ENCODE peak calls at places on chromosomes 5 and 9, in eight cellular contexts. P is pancreas; Z is lower lobe of right lung; V is brain microvascular endothelial cell; K is effector memory CD4-positive, alpha-beta T cell; W is neural progenitor cell; U is ovary; L is gastrocnemius medialis. T is an unnamed sample.

GRCh38 chr5:134394932-134395331 is 16.7 kb downstream of the CDKN2AIPNL start:
- DNase-seq in K (no peak), U (no peak), P (no peak), Z (no peak), L (no peak), W (no peak), V (no peak), T (no peak)

GRCh38 chr5:139043127-139043905 is 154.9 kb downstream of the SIL1 start:
- DNase-seq in V (no peak), K (no peak), P (no peak), Z (no peak), U (no peak), L (no peak), W (no peak), T (no peak)

GRCh38 chr5:78600656-78601452 is 47.7 kb downstream of the LHFPL2 start:
- DNase-seq in P (no peak), V (peak; percentile 79), L (no peak), Z (no peak), W (no peak), K (no peak), U (no peak), T (no peak)

GRCh38 chr5:34017254-34017653 is 9.4 kb upstream of the AMACR start:
- DNase-seq in V (no peak), Z (no peak), P (no peak), W (no peak), L (no peak), U (no peak), K (no peak), T (no peak)

GRCh38 chr5:57718155-57718554 is 235.5 kb upstream of the ACTBL2 start:
- DNase-seq in P (no peak), W (no peak), Z (no peak), L (no peak), U (no peak), K (no peak), V (peak; percentile 47), T (no peak)

GRCh38 chr9:7117676-7118561 is 360.1 kb downstream of the KDM4C start:
- DNase-seq in V (no peak), Z (no peak), K (no peak), P (no peak), U (no peak), W (no peak), L (no peak), T (no peak)

GRCh38 chr5:38468978-38469706 is 87.3 kb downstream of the LIFR start:
- DNase-seq in P (no peak), K (no peak), Z (no peak), L (peak; percentile 88), W (no peak), U (peak; percentile 78), V (no peak), T (no peak)

GRCh38 chr9:20570756-20571155 is 51.5 kb downstream of the MLLT3 start:
- DNase-seq in L (no peak), P (no peak), K (no peak), V (no peak), W (no peak), Z (no peak), U (no peak), T (no peak)

GRCh38 chr9:112437406-112437805 is 49.2 kb upstream of the KIAA1958 start:
- DNase-seq in K (no peak), P (no peak), L (no peak), W (no peak), U (no peak), Z (no peak), V (no peak), T (no peak)

GRCh38 chr9:112439171-112439570 is 47.5 kb upstream of the KIAA1958 start:
- DNase-seq in V (no peak), K (no peak), L (no peak), P (no peak), Z (no peak), U (no peak), W (no peak), T (no peak)

GRCh38 chr9:112443636-112444035 is 43.0 kb upstream of the KIAA1958 start:
- DNase-seq in V (no peak), U (no peak), W (no peak), P (no peak), Z (no peak), L (no peak), K (no peak), T (no peak)

GRCh38 chr9:112443200-112443599 is 43.4 kb upstream of the KIAA1958 start:
- DNase-seq in L (no peak), V (peak; percentile 14), U (peak; percentile 19), K (no peak), Z (no peak), W (peak; percentile 4), P (no peak), T (no peak)

DNA sequence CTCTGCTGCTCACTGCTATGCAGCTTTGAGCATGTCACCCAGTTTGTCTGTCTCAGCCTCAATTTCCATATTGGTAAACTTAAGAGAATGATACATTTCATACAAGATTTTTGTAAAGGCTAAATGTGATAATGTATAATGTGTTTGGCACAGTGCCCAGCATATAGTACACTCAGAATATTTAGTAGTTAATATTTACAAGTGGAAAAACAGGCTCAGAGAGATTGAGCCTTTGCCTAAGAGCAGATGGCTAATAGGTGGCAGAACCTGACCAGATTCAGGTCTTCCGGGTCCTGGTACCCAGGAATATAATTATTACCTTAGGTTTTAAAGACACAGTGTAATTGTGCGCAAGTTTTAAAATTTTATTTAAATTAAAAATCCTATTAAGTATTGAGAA is 46.8 kb upstream of the KIAA1958 start:
- DNase-seq in W (no peak), U (no peak), L (no peak), P (no peak), Z (no peak), V (no peak), K (no peak), T (no peak)
- H3K27ac ChIP-seq in W (no peak overlapping the region), U (no peak overlapping the region), L (no peak overlapping the region), P (no peak overlapping the region), Z (no peak overlapping the region), V (no peak overlapping the region), K (no peak overlapping the region), T (no peak overlapping the region)

DNA sequence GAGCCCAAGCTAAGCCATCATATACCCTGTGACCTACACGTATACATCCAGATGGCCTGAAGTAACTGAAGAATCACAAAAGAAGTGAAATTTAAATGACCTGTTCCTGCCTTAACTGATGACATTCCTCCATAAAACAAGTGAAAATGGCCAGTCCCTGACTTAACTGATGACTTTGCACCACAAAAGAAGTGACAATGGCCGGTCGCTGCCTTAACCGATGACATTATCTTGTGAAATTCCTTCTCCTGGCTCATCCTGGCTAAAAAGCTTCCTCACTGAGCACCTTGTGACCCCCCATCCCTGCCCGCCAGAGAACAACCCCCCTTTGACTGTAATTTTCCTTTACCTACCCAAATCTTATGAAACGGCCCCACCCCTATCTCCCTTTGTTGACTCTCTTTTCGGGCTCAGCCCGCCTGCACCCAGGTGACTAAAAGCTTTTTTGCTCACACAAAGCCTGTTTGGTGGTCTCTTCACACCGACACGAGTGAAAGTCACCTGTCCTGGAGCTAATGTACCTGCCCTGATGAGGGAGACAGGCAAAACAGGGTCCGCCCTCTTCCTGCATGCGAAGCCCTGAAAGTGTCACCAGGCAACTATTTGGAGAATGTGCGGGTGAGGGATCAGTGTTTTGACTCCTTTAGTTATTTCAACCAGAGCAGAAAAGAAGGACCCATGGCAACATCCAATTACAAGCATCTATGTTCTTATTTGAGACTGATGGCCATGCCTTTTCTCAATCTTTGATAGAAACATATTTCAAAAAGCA is 266.1 kb downstream of the SMARCA2 start:
- DNase-seq in W (peak; percentile 38), U (no peak), K (no peak), V (peak; percentile 73), L (no peak), Z (no peak), P (no peak), T (no peak)
- H3K27ac ChIP-seq in W (no peak overlapping the region), U (no peak overlapping the region), K (no peak overlapping the region), V (peak overlapping the region; percentile 61), L (no peak overlapping the region), Z (no peak overlapping the region), P (no peak overlapping the region), T (no peak overlapping the region)

GRCh38 chr5:172860520-172861443 is 26.7 kb downstream of the ERGIC1 start:
- DNase-seq in P (peak; percentile 74), U (peak; percentile 90), K (no peak), L (peak; percentile 99), W (no peak), Z (peak; percentile 86), V (no peak), T (no peak)

GRCh38 chr5:172858990-172859811 is 25.1 kb downstream of the ERGIC1 start:
- DNase-seq in U (peak; percentile 70), V (peak; percentile 87), P (no peak), L (peak; percentile 80), Z (peak; percentile 69), K (no peak), W (no peak), T (no peak)

GRCh38 chr5:172862165-172862801 is 28.2 kb downstream of the ERGIC1 start:
- DNase-seq in U (no peak), Z (no peak), P (no peak), W (no peak), K (no peak), V (no peak), L (peak; percentile 72), T (no peak)

GRCh38 chr5:172859966-172860365 is 25.9 kb downstream of the ERGIC1 start:
- DNase-seq in Z (no peak), V (no peak), L (no peak), P (no peak), K (no peak), W (no peak), U (no peak), T (no peak)

DNA sequence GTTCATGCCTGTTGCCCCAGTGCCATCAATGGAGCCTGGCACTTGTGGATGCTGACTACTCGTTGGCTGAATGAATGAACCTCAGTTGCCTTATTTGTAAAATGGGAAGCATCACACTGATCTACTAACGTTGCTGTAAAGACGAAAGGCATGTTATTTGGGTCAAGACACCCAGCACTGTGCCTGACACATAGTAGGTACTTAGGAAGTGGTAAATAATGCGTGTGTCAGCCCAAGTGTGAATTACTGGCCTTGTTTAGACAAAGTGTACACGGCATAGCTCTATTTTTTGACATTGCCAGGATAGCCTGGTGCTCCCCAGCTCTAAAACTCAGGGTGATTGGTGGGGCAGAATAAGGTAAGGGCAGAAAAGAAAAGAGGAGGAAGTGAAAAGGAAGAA is 27.4 kb downstream of the ERGIC1 start:
- DNase-seq in K (no peak), Z (no peak), L (no peak), W (no peak), P (no peak), V (no peak), U (no peak), T (no peak)
- H3K27ac ChIP-seq in K (no peak overlapping the region), Z (peak overlapping the region; percentile 78), L (peak overlapping the region; percentile 91), W (no peak overlapping the region), P (peak overlapping the region; percentile 62), V (peak overlapping the region; percentile 86), U (peak overlapping the region; percentile 54), T (peak overlapping the region; percentile 77)

GRCh38 chr9:122135529-122135859 is 24.1 kb downstream of the NDUFA8 start:
- DNase-seq in U (no peak), W (no peak), L (no peak), Z (no peak), P (no peak), K (no peak), V (no peak), T (no peak)

GRCh38 chr9:122132539-122132938 is 27.0 kb downstream of the NDUFA8 start:
- DNase-seq in U (no peak), V (no peak), P (no peak), L (no peak), W (no peak), K (no peak), Z (no peak), T (no peak)

GRCh38 chr9:122133263-122133983 is 26.2 kb downstream of the NDUFA8 start:
- DNase-seq in V (no peak), W (no peak), U (no peak), Z (no peak), K (no peak), P (no peak), L (no peak), T (no peak)

GRCh38 chr9:122134822-122135528 is 24.6 kb downstream of the NDUFA8 start:
- DNase-seq in V (peak; percentile 17), Z (no peak), P (no peak), L (no peak), W (peak; percentile 80), U (no peak), K (no peak), T (no peak)

GRCh38 chr9:122133984-122134535 is 25.5 kb downstream of the NDUFA8 start:
- DNase-seq in P (no peak), Z (no peak), V (no peak), W (no peak), U (no peak), K (no peak), L (no peak), T (no peak)
- H3K27ac ChIP-seq in P (no peak overlapping the region), Z (no peak overlapping the region), V (no peak overlapping the region), W (no peak overlapping the region), U (no peak overlapping the region), K (no peak overlapping the region), L (no peak overlapping the region), T (no peak overlapping the region)

T was measured in epithelial cell of prostate.